ENCODE peak calls at places on chromosome 7, in seven cellular contexts. One of them, this sample, is unnamed.

GRCh38 chr7:155490697-155491628 is 33.0 kb downstream of the EN2 start:
- DNase-seq in activated CD4-positive, CD25-positive, alpha-beta regulatory T cell treated with anti-CD3 and anti-CD28 coated beads, Interleukin-2, amount 50 U/mL, for 72 hours: peak
- DNase-seq in activated CD4-positive, alpha-beta T cell treated with anti-CD3 and anti-CD28 coated beads, Interleukin-2, amount 10 ng/mL, durations not matched to agents 7 days and 5 days: peak
- DNase-seq in T-helper 9 cell: no peak
- DNase-seq in Daoy: peak
- DNase-seq in iPS-NIHi11: peak
- DNase-seq in lower lobe of right lung: peak
- DNase-seq in this sample: peak

GRCh38 chr7:140238778-140239652 is 62.2 kb upstream of the KDM7A start:
- DNase-seq in Daoy: no peak
- DNase-seq in iPS-NIHi11: peak
- DNase-seq in activated CD4-positive, CD25-positive, alpha-beta regulatory T cell treated with anti-CD3 and anti-CD28 coated beads, Interleukin-2, amount 50 U/mL, for 72 hours: no peak
- DNase-seq in T-helper 9 cell: no peak
- DNase-seq in activated CD4-positive, alpha-beta T cell treated with anti-CD3 and anti-CD28 coated beads, Interleukin-2, amount 10 ng/mL, durations not matched to agents 7 days and 5 days: no peak
- DNase-seq in lower lobe of right lung: no peak
- DNase-seq in this sample: no peak

GRCh38 chr7:67631496-67631895 is 634.9 kb downstream of the TYW1 start:
- DNase-seq in activated CD4-positive, CD25-positive, alpha-beta regulatory T cell treated with anti-CD3 and anti-CD28 coated beads, Interleukin-2, amount 50 U/mL, for 72 hours: no peak
- DNase-seq in activated CD4-positive, alpha-beta T cell treated with anti-CD3 and anti-CD28 coated beads, Interleukin-2, amount 10 ng/mL, durations not matched to agents 7 days and 5 days: no peak
- DNase-seq in T-helper 9 cell: no peak
- DNase-seq in iPS-NIHi11: no peak
- DNase-seq in Daoy: no peak
- DNase-seq in lower lobe of right lung: no peak
- DNase-seq in this sample: peak

GRCh38 chr7:1539346-1540321 is 9.1 kb downstream of the MAFK start:
- DNase-seq in T-helper 9 cell: no peak
- DNase-seq in iPS-NIHi11: no peak
- DNase-seq in lower lobe of right lung: peak
- DNase-seq in Daoy: peak
- DNase-seq in activated CD4-positive, CD25-positive, alpha-beta regulatory T cell treated with anti-CD3 and anti-CD28 coated beads, Interleukin-2, amount 50 U/mL, for 72 hours: no peak
- DNase-seq in activated CD4-positive, alpha-beta T cell treated with anti-CD3 and anti-CD28 coated beads, Interleukin-2, amount 10 ng/mL, durations not matched to agents 7 days and 5 days: no peak
- DNase-seq in this sample: no peak

GRCh38 chr7:75985009-75985517 is 9.3 kb downstream of the TMEM120A start:
- DNase-seq in activated CD4-positive, alpha-beta T cell treated with anti-CD3 and anti-CD28 coated beads, Interleukin-2, amount 10 ng/mL, durations not matched to agents 7 days and 5 days: no peak
- DNase-seq in iPS-NIHi11: no peak
- DNase-seq in T-helper 9 cell: no peak
- DNase-seq in Daoy: no peak
- DNase-seq in lower lobe of right lung: no peak
- DNase-seq in activated CD4-positive, CD25-positive, alpha-beta regulatory T cell treated with anti-CD3 and anti-CD28 coated beads, Interleukin-2, amount 50 U/mL, for 72 hours: no peak
- DNase-seq in this sample: no peak

GRCh38 chr7:151454306-151454705 is 14.4 kb upstream of the CRYGN start:
- DNase-seq in activated CD4-positive, alpha-beta T cell treated with anti-CD3 and anti-CD28 coated beads, Interleukin-2, amount 10 ng/mL, durations not matched to agents 7 days and 5 days: no peak
- DNase-seq in iPS-NIHi11: no peak
- DNase-seq in activated CD4-positive, CD25-positive, alpha-beta regulatory T cell treated with anti-CD3 and anti-CD28 coated beads, Interleukin-2, amount 50 U/mL, for 72 hours: no peak
- DNase-seq in Daoy: no peak
- DNase-seq in T-helper 9 cell: no peak
- DNase-seq in lower lobe of right lung: no peak
- DNase-seq in this sample: peak

GRCh38 chr7:129434846-129435318 is 650 bp downstream of the STRIP2 start:
- DNase-seq in activated CD4-positive, CD25-positive, alpha-beta regulatory T cell treated with anti-CD3 and anti-CD28 coated beads, Interleukin-2, amount 50 U/mL, for 72 hours: no peak
- DNase-seq in T-helper 9 cell: no peak
- DNase-seq in Daoy: peak
- DNase-seq in activated CD4-positive, alpha-beta T cell treated with anti-CD3 and anti-CD28 coated beads, Interleukin-2, amount 10 ng/mL, durations not matched to agents 7 days and 5 days: peak
- DNase-seq in iPS-NIHi11: peak
- DNase-seq in lower lobe of right lung: no peak
- DNase-seq in this sample: peak

GRCh38 chr7:75820688-75821087 is 7.1 kb upstream of the CCL24 start:
- DNase-seq in T-helper 9 cell: no peak
- DNase-seq in iPS-NIHi11: peak
- DNase-seq in activated CD4-positive, alpha-beta T cell treated with anti-CD3 and anti-CD28 coated beads, Interleukin-2, amount 10 ng/mL, durations not matched to agents 7 days and 5 days: no peak
- DNase-seq in lower lobe of right lung: no peak
- DNase-seq in activated CD4-positive, CD25-positive, alpha-beta regulatory T cell treated with anti-CD3 and anti-CD28 coated beads, Interleukin-2, amount 50 U/mL, for 72 hours: no peak
- DNase-seq in Daoy: no peak
- DNase-seq in this sample: no peak

GRCh38 chr7:151273646-151274375 is 25.3 kb upstream of the SMARCD3 start:
- DNase-seq in iPS-NIHi11: no peak
- DNase-seq in activated CD4-positive, alpha-beta T cell treated with anti-CD3 and anti-CD28 coated beads, Interleukin-2, amount 10 ng/mL, durations not matched to agents 7 days and 5 days: no peak
- DNase-seq in lower lobe of right lung: no peak
- DNase-seq in Daoy: no peak
- DNase-seq in T-helper 9 cell: no peak
- DNase-seq in activated CD4-positive, CD25-positive, alpha-beta regulatory T cell treated with anti-CD3 and anti-CD28 coated beads, Interleukin-2, amount 50 U/mL, for 72 hours: no peak
- DNase-seq in this sample: no peak

GRCh38 chr7:30727061-30727945 is 24.6 kb upstream of the INMT start:
- DNase-seq in iPS-NIHi11: no peak
- DNase-seq in lower lobe of right lung: no peak
- DNase-seq in activated CD4-positive, alpha-beta T cell treated with anti-CD3 and anti-CD28 coated beads, Interleukin-2, amount 10 ng/mL, durations not matched to agents 7 days and 5 days: peak
- DNase-seq in T-helper 9 cell: peak
- DNase-seq in activated CD4-positive, CD25-positive, alpha-beta regulatory T cell treated with anti-CD3 and anti-CD28 coated beads, Interleukin-2, amount 50 U/mL, for 72 hours: no peak
- DNase-seq in Daoy: no peak
- DNase-seq in this sample: no peak

GRCh38 chr7:120553497-120553896 is 280.5 kb downstream of the KCND2 start:
- DNase-seq in T-helper 9 cell: no peak
- DNase-seq in lower lobe of right lung: no peak
- DNase-seq in activated CD4-positive, CD25-positive, alpha-beta regulatory T cell treated with anti-CD3 and anti-CD28 coated beads, Interleukin-2, amount 50 U/mL, for 72 hours: no peak
- DNase-seq in iPS-NIHi11: no peak
- DNase-seq in Daoy: no peak
- DNase-seq in activated CD4-positive, alpha-beta T cell treated with anti-CD3 and anti-CD28 coated beads, Interleukin-2, amount 10 ng/mL, durations not matched to agents 7 days and 5 days: no peak
- DNase-seq in this sample: no peak

GRCh38 chr7:107609861-107610260 is 29.8 kb downstream of the BCAP29 start:
- DNase-seq in activated CD4-positive, alpha-beta T cell treated with anti-CD3 and anti-CD28 coated beads, Interleukin-2, amount 10 ng/mL, durations not matched to agents 7 days and 5 days: no peak
- DNase-seq in iPS-NIHi11: no peak
- DNase-seq in lower lobe of right lung: no peak
- DNase-seq in T-helper 9 cell: no peak
- DNase-seq in Daoy: no peak
- DNase-seq in activated CD4-positive, CD25-positive, alpha-beta regulatory T cell treated with anti-CD3 and anti-CD28 coated beads, Interleukin-2, amount 50 U/mL, for 72 hours: no peak
- DNase-seq in this sample: no peak

GRCh38 chr7:2260820-2261219 is 18.8 kb downstream of the NUDT1 start:
- DNase-seq in lower lobe of right lung: peak
- DNase-seq in activated CD4-positive, CD25-positive, alpha-beta regulatory T cell treated with anti-CD3 and anti-CD28 coated beads, Interleukin-2, amount 50 U/mL, for 72 hours: no peak
- DNase-seq in Daoy: peak
- DNase-seq in iPS-NIHi11: no peak
- DNase-seq in activated CD4-positive, alpha-beta T cell treated with anti-CD3 and anti-CD28 coated beads, Interleukin-2, amount 10 ng/mL, durations not matched to agents 7 days and 5 days: no peak
- DNase-seq in T-helper 9 cell: no peak
- DNase-seq in this sample: no peak

GRCh38 chr7:6442114-6442513 is 5.6 kb downstream of the DAGLB start:
- DNase-seq in T-helper 9 cell: no peak
- DNase-seq in iPS-NIHi11: no peak
- DNase-seq in activated CD4-positive, alpha-beta T cell treated with anti-CD3 and anti-CD28 coated beads, Interleukin-2, amount 10 ng/mL, durations not matched to agents 7 days and 5 days: no peak
- DNase-seq in activated CD4-positive, CD25-positive, alpha-beta regulatory T cell treated with anti-CD3 and anti-CD28 coated beads, Interleukin-2, amount 50 U/mL, for 72 hours: no peak
- DNase-seq in Daoy: no peak
- DNase-seq in lower lobe of right lung: peak
- DNase-seq in this sample: no peak

GRCh38 chr7:63029207-63029522 is 969.5 kb upstream of the ZNF722 start:
- DNase-seq in activated CD4-positive, CD25-positive, alpha-beta regulatory T cell treated with anti-CD3 and anti-CD28 coated beads, Interleukin-2, amount 50 U/mL, for 72 hours: no peak
- DNase-seq in lower lobe of right lung: no peak
- DNase-seq in Daoy: no peak
- DNase-seq in activated CD4-positive, alpha-beta T cell treated with anti-CD3 and anti-CD28 coated beads, Interleukin-2, amount 10 ng/mL, durations not matched to agents 7 days and 5 days: no peak
- DNase-seq in T-helper 9 cell: no peak
- DNase-seq in iPS-NIHi11: no peak
- DNase-seq in this sample: no peak

GRCh38 chr7:7641129-7641663 is 644 bp downstream of the UMAD1 start:
- DNase-seq in T-helper 9 cell: no peak
- DNase-seq in Daoy: no peak
- DNase-seq in activated CD4-positive, alpha-beta T cell treated with anti-CD3 and anti-CD28 coated beads, Interleukin-2, amount 10 ng/mL, durations not matched to agents 7 days and 5 days: no peak
- DNase-seq in activated CD4-positive, CD25-positive, alpha-beta regulatory T cell treated with anti-CD3 and anti-CD28 coated beads, Interleukin-2, amount 50 U/mL, for 72 hours: no peak
- DNase-seq in lower lobe of right lung: no peak
- DNase-seq in iPS-NIHi11: peak
- DNase-seq in this sample: no peak

GRCh38 chr7:153835104-153835503 is 217.1 kb upstream of the DPP6 start:
- DNase-seq in activated CD4-positive, CD25-positive, alpha-beta regulatory T cell treated with anti-CD3 and anti-CD28 coated beads, Interleukin-2, amount 50 U/mL, for 72 hours: no peak
- DNase-seq in iPS-NIHi11: no peak
- DNase-seq in T-helper 9 cell: no peak
- DNase-seq in activated CD4-positive, alpha-beta T cell treated with anti-CD3 and anti-CD28 coated beads, Interleukin-2, amount 10 ng/mL, durations not matched to agents 7 days and 5 days: no peak
- DNase-seq in lower lobe of right lung: no peak
- DNase-seq in Daoy: no peak
- DNase-seq in this sample: no peak

GRCh38 chr7:132933076-132933466 is 148.8 kb downstream of the CHCHD3 start:
- DNase-seq in Daoy: peak
- DNase-seq in activated CD4-positive, CD25-positive, alpha-beta regulatory T cell treated with anti-CD3 and anti-CD28 coated beads, Interleukin-2, amount 50 U/mL, for 72 hours: no peak
- DNase-seq in iPS-NIHi11: no peak
- DNase-seq in activated CD4-positive, alpha-beta T cell treated with anti-CD3 and anti-CD28 coated beads, Interleukin-2, amount 10 ng/mL, durations not matched to agents 7 days and 5 days: no peak
- DNase-seq in T-helper 9 cell: no peak
- DNase-seq in lower lobe of right lung: no peak
- DNase-seq in this sample: no peak

This sample was measured in neural progenitor cell.